ENCODE peak calls at places on chromosome 17, in six cellular contexts. V is Kasumi-1; F is activated gamma-delta T cell treated with anti-CD3 and anti-CD28 coated beads, Interleukin-2, amount 50 U/mL, for 16 hours; M is stimulated activated CD8-positive, alpha-beta memory T cell treated with anti-CD3 and anti-CD28 coated beads, Interleukin-4, amount 100 ng/mL, for 1 hour; W is NCI-H774; N is H54. A is an unnamed sample.
A peak's percentile ranks its signal among the peaks of the same experiment; 100 is the strongest.

GRCh38 chr17:48051278-48051677 is 3.1 kb downstream of the NFE2L1 start:
- DNase-seq in N (no peak), F (no peak), W (no peak), V (no peak), M (no peak), A (no peak)

GRCh38 chr17:41049110-41049509 is 2.0 kb upstream of the KRTAP2-1 start:
- DNase-seq in F (no peak), V (no peak), N (peak; percentile 35), W (no peak), M (no peak), A (no peak)

GRCh38 chr17:82497483-82498405 is 21.8 kb upstream of the FOXK2 start:
- DNase-seq in V (peak; percentile 79), F (no peak), M (peak; percentile 16), N (no peak), W (peak; percentile 67), A (peak; percentile 61)

GRCh38 chr17:13415877-13416416 is 185.8 kb downstream of the HS3ST3A1 start:
- DNase-seq in V (no peak), M (no peak), N (peak; percentile 19), W (peak; percentile 1), F (no peak), A (no peak)

GRCh38 chr17:4040784-4041183 is 76.5 kb upstream of the ATP2A3 start:
- DNase-seq in W (peak; percentile 21), M (no peak), N (no peak), V (no peak), F (no peak), A (no peak)

GRCh38 chr17:68460715-68461114 is 3.4 kb upstream of the WIPI1 start:
- DNase-seq in V (no peak), F (no peak), M (no peak), W (no peak), N (no peak), A (no peak)

GRCh38 chr17:21397341-21398050 is 21.3 kb downstream of the KCNJ12 start:
- DNase-seq in F (no peak), V (no peak), N (peak; percentile 56), W (no peak), M (no peak), A (no peak)

GRCh38 chr17:45372325-45372869 is 55.6 kb upstream of the MAP3K14 start:
- DNase-seq in M (no peak), V (no peak), F (no peak), W (no peak), N (no peak), A (no peak)

GRCh38 chr17:55870044-55870443 is 119.2 kb downstream of the PCTP start:
- DNase-seq in F (no peak), M (no peak), V (no peak), N (no peak), W (no peak), A (no peak)

GRCh38 chr17:32345953-32346600 is 3.9 kb upstream of the ZNF207 start:
- DNase-seq in W (no peak), N (no peak), V (no peak), M (no peak), F (no peak), A (no peak)

GRCh38 chr17:6603746-6604325 is 36.7 kb downstream of the KIAA0753 start:
- DNase-seq in W (no peak), V (no peak), F (no peak), M (no peak), N (no peak), A (no peak)

GRCh38 chr17:79749958-79750357 is 19.2 kb downstream of the ENPP7 start:
- DNase-seq in M (no peak), W (no peak), F (no peak), N (no peak), V (no peak), A (no peak)

GRCh38 chr17:32927724-32928526 is at the start of gene TMEM98:
- DNase-seq in F (no peak), N (no peak), V (no peak), W (no peak), M (no peak), A (no peak)

GRCh38 chr17:48095611-48096010 is 5.7 kb downstream of the CBX1 start:
- DNase-seq in F (no peak), W (no peak), N (no peak), V (no peak), M (no peak), A (no peak)

GRCh38 chr17:45973099-45973838 is 25.8 kb upstream of the STH start:
- DNase-seq in M (no peak), N (no peak), F (no peak), W (no peak), V (no peak), A (no peak)

GRCh38 chr17:46144246-46144645 is 49.0 kb downstream of the KANSL1 start:
- DNase-seq in M (no peak), N (no peak), F (no peak), V (no peak), W (no peak), A (no peak)

GRCh38 chr17:51035436-51035835 is 85.2 kb downstream of the SPAG9 start:
- DNase-seq in N (no peak), W (no peak), V (peak; percentile 83), F (no peak), M (no peak), A (no peak)

GRCh38 chr17:57527437-57528083 is 217.5 kb downstream of the CCDC182 start:
- DNase-seq in V (no peak), W (no peak), N (no peak), M (no peak), F (no peak), A (no peak)

GRCh38 chr17:82536220-82537201 is 17.0 kb downstream of the FOXK2 start:
- DNase-seq in M (no peak), V (no peak), F (no peak), N (no peak), W (no peak), A (no peak)

GRCh38 chr17:50297407-50297865 is 23.2 kb downstream of the TMEM92 start:
- DNase-seq in F (peak; percentile 68), M (peak; percentile 59), W (peak; percentile 33), V (peak; percentile 73), N (peak; percentile 86), A (peak; percentile 77)

GRCh38 chr17:19290047-19290705 is 53.0 kb downstream of the EPN2 start:
- DNase-seq in F (no peak), W (no peak), M (no peak), N (no peak), V (peak; percentile 42), A (no peak)

GRCh38 chr17:21289175-21289901 is 4.8 kb downstream of the MAP2K3 start:
- DNase-seq in W (no peak), N (no peak), F (no peak), V (no peak), M (no peak), A (no peak)

GRCh38 chr17:7885357-7886226 is 3.0 kb upstream of the CHD3 start:
- DNase-seq in N (peak; percentile 48), V (no peak), M (peak; percentile 13), W (peak; percentile 12), F (peak; percentile 18), A (peak; percentile 71)

GRCh38 chr17:6894206-6894528 is 62.6 kb upstream of the TEKT1 start:
- DNase-seq in W (no peak), M (no peak), F (no peak), V (no peak), N (no peak), A (no peak)